ENCODE peak calls at places on chromosomes 5 and 9, in seven cellular contexts. One of them, this sample, is unnamed.

GRCh38 chr5:176754376-176754942 is 55.9 kb upstream of the UNC5A start:
- DNase-seq in activated CD8-positive, alpha-beta memory T cell treated with anti-CD3 and anti-CD28 coated beads for 1 hour: no peak
- DNase-seq in CD4-positive, alpha-beta T cell: no peak
- DNase-seq in NCI-H82: no peak
- DNase-seq in activated CD4-positive, alpha-beta T cell treated with anti-CD3 and anti-CD28 coated beads, Interleukin-2, amount 50 U/mL, for 1 hour: no peak
- DNase-seq in stimulated activated CD8-positive, alpha-beta memory T cell treated with anti-CD3 and anti-CD28 coated beads, Interleukin-15, amount 100 ng/mL, for 4 hours: no peak
- DNase-seq in naive thymus-derived CD8-positive, alpha-beta T cell: no peak
- DNase-seq in this sample: no peak

GRCh38 chr5:179418972-179419371 is 73.7 kb upstream of the ADAMTS2 start:
- DNase-seq in stimulated activated CD8-positive, alpha-beta memory T cell treated with anti-CD3 and anti-CD28 coated beads, Interleukin-15, amount 100 ng/mL, for 4 hours: no peak
- DNase-seq in activated CD8-positive, alpha-beta memory T cell treated with anti-CD3 and anti-CD28 coated beads for 1 hour: no peak
- DNase-seq in naive thymus-derived CD8-positive, alpha-beta T cell: no peak
- DNase-seq in activated CD4-positive, alpha-beta T cell treated with anti-CD3 and anti-CD28 coated beads, Interleukin-2, amount 50 U/mL, for 1 hour: no peak
- DNase-seq in CD4-positive, alpha-beta T cell: no peak
- DNase-seq in NCI-H82: no peak
- DNase-seq in this sample: no peak

GRCh38 chr5:157345485-157345884 is 79.6 kb downstream of the CYFIP2 start:
- DNase-seq in CD4-positive, alpha-beta T cell: no peak
- DNase-seq in activated CD4-positive, alpha-beta T cell treated with anti-CD3 and anti-CD28 coated beads, Interleukin-2, amount 50 U/mL, for 1 hour: no peak
- DNase-seq in activated CD8-positive, alpha-beta memory T cell treated with anti-CD3 and anti-CD28 coated beads for 1 hour: no peak
- DNase-seq in stimulated activated CD8-positive, alpha-beta memory T cell treated with anti-CD3 and anti-CD28 coated beads, Interleukin-15, amount 100 ng/mL, for 4 hours: no peak
- DNase-seq in naive thymus-derived CD8-positive, alpha-beta T cell: no peak
- DNase-seq in NCI-H82: no peak
- DNase-seq in this sample: no peak

GRCh38 chr5:119031905-119032304 is 39.0 kb upstream of the DMXL1 start:
- DNase-seq in naive thymus-derived CD8-positive, alpha-beta T cell: no peak
- DNase-seq in NCI-H82: no peak
- DNase-seq in CD4-positive, alpha-beta T cell: no peak
- DNase-seq in activated CD4-positive, alpha-beta T cell treated with anti-CD3 and anti-CD28 coated beads, Interleukin-2, amount 50 U/mL, for 1 hour: no peak
- DNase-seq in activated CD8-positive, alpha-beta memory T cell treated with anti-CD3 and anti-CD28 coated beads for 1 hour: no peak
- DNase-seq in stimulated activated CD8-positive, alpha-beta memory T cell treated with anti-CD3 and anti-CD28 coated beads, Interleukin-15, amount 100 ng/mL, for 4 hours: no peak
- DNase-seq in this sample: no peak

GRCh38 chr5:150584561-150585335 is 55.7 kb upstream of the SYNPO start:
- DNase-seq in CD4-positive, alpha-beta T cell: no peak
- DNase-seq in NCI-H82: no peak
- DNase-seq in stimulated activated CD8-positive, alpha-beta memory T cell treated with anti-CD3 and anti-CD28 coated beads, Interleukin-15, amount 100 ng/mL, for 4 hours: no peak
- DNase-seq in activated CD4-positive, alpha-beta T cell treated with anti-CD3 and anti-CD28 coated beads, Interleukin-2, amount 50 U/mL, for 1 hour: no peak
- DNase-seq in activated CD8-positive, alpha-beta memory T cell treated with anti-CD3 and anti-CD28 coated beads for 1 hour: no peak
- DNase-seq in naive thymus-derived CD8-positive, alpha-beta T cell: no peak
- DNase-seq in this sample: no peak

GRCh38 chr9:128553695-128554094 is 1.3 kb downstream of the SPTAN1 start:
- DNase-seq in stimulated activated CD8-positive, alpha-beta memory T cell treated with anti-CD3 and anti-CD28 coated beads, Interleukin-15, amount 100 ng/mL, for 4 hours: no peak
- DNase-seq in CD4-positive, alpha-beta T cell: no peak
- DNase-seq in NCI-H82: peak; percentile 15
- DNase-seq in naive thymus-derived CD8-positive, alpha-beta T cell: no peak
- DNase-seq in activated CD4-positive, alpha-beta T cell treated with anti-CD3 and anti-CD28 coated beads, Interleukin-2, amount 50 U/mL, for 1 hour: no peak
- DNase-seq in activated CD8-positive, alpha-beta memory T cell treated with anti-CD3 and anti-CD28 coated beads for 1 hour: no peak
- DNase-seq in this sample: no peak

GRCh38 chr5:125056641-125057345 is 310.4 kb upstream of the ZNF608 start:
- DNase-seq in naive thymus-derived CD8-positive, alpha-beta T cell: no peak
- DNase-seq in activated CD4-positive, alpha-beta T cell treated with anti-CD3 and anti-CD28 coated beads, Interleukin-2, amount 50 U/mL, for 1 hour: no peak
- DNase-seq in activated CD8-positive, alpha-beta memory T cell treated with anti-CD3 and anti-CD28 coated beads for 1 hour: no peak
- DNase-seq in CD4-positive, alpha-beta T cell: no peak
- DNase-seq in NCI-H82: no peak
- DNase-seq in stimulated activated CD8-positive, alpha-beta memory T cell treated with anti-CD3 and anti-CD28 coated beads, Interleukin-15, amount 100 ng/mL, for 4 hours: no peak
- DNase-seq in this sample: no peak

GRCh38 chr5:63255609-63256008 is 677.0 kb downstream of the LRRC70 start:
- DNase-seq in activated CD4-positive, alpha-beta T cell treated with anti-CD3 and anti-CD28 coated beads, Interleukin-2, amount 50 U/mL, for 1 hour: no peak
- DNase-seq in activated CD8-positive, alpha-beta memory T cell treated with anti-CD3 and anti-CD28 coated beads for 1 hour: no peak
- DNase-seq in CD4-positive, alpha-beta T cell: no peak
- DNase-seq in naive thymus-derived CD8-positive, alpha-beta T cell: no peak
- DNase-seq in stimulated activated CD8-positive, alpha-beta memory T cell treated with anti-CD3 and anti-CD28 coated beads, Interleukin-15, amount 100 ng/mL, for 4 hours: no peak
- DNase-seq in NCI-H82: no peak
- DNase-seq in this sample: no peak

GRCh38 chr9:94946256-94946655 is 219.8 kb downstream of the AOPEP start:
- DNase-seq in activated CD4-positive, alpha-beta T cell treated with anti-CD3 and anti-CD28 coated beads, Interleukin-2, amount 50 U/mL, for 1 hour: no peak
- DNase-seq in CD4-positive, alpha-beta T cell: no peak
- DNase-seq in naive thymus-derived CD8-positive, alpha-beta T cell: no peak
- DNase-seq in NCI-H82: no peak
- DNase-seq in stimulated activated CD8-positive, alpha-beta memory T cell treated with anti-CD3 and anti-CD28 coated beads, Interleukin-15, amount 100 ng/mL, for 4 hours: no peak
- DNase-seq in activated CD8-positive, alpha-beta memory T cell treated with anti-CD3 and anti-CD28 coated beads for 1 hour: no peak
- DNase-seq in this sample: no peak

GRCh38 chr9:129100383-129101169 is 10.0 kb downstream of the CRAT start:
- DNase-seq in stimulated activated CD8-positive, alpha-beta memory T cell treated with anti-CD3 and anti-CD28 coated beads, Interleukin-15, amount 100 ng/mL, for 4 hours: no peak
- DNase-seq in NCI-H82: no peak
- DNase-seq in activated CD8-positive, alpha-beta memory T cell treated with anti-CD3 and anti-CD28 coated beads for 1 hour: no peak
- DNase-seq in activated CD4-positive, alpha-beta T cell treated with anti-CD3 and anti-CD28 coated beads, Interleukin-2, amount 50 U/mL, for 1 hour: no peak
- DNase-seq in naive thymus-derived CD8-positive, alpha-beta T cell: no peak
- DNase-seq in CD4-positive, alpha-beta T cell: no peak
- DNase-seq in this sample: no peak

GRCh38 chr9:85533538-85533937 is 208.2 kb downstream of the AGTPBP1 start:
- DNase-seq in stimulated activated CD8-positive, alpha-beta memory T cell treated with anti-CD3 and anti-CD28 coated beads, Interleukin-15, amount 100 ng/mL, for 4 hours: no peak
- DNase-seq in activated CD4-positive, alpha-beta T cell treated with anti-CD3 and anti-CD28 coated beads, Interleukin-2, amount 50 U/mL, for 1 hour: no peak
- DNase-seq in activated CD8-positive, alpha-beta memory T cell treated with anti-CD3 and anti-CD28 coated beads for 1 hour: no peak
- DNase-seq in CD4-positive, alpha-beta T cell: no peak
- DNase-seq in naive thymus-derived CD8-positive, alpha-beta T cell: no peak
- DNase-seq in NCI-H82: no peak
- DNase-seq in this sample: no peak

GRCh38 chr9:14813336-14814020 is 90.9 kb upstream of the CER1 start:
- DNase-seq in CD4-positive, alpha-beta T cell: no peak
- DNase-seq in NCI-H82: no peak
- DNase-seq in activated CD4-positive, alpha-beta T cell treated with anti-CD3 and anti-CD28 coated beads, Interleukin-2, amount 50 U/mL, for 1 hour: no peak
- DNase-seq in activated CD8-positive, alpha-beta memory T cell treated with anti-CD3 and anti-CD28 coated beads for 1 hour: no peak
- DNase-seq in naive thymus-derived CD8-positive, alpha-beta T cell: no peak
- DNase-seq in stimulated activated CD8-positive, alpha-beta memory T cell treated with anti-CD3 and anti-CD28 coated beads, Interleukin-15, amount 100 ng/mL, for 4 hours: no peak
- DNase-seq in this sample: no peak

GRCh38 chr9:98019098-98019497 is 36.0 kb downstream of the ANP32B start:
- DNase-seq in NCI-H82: no peak
- DNase-seq in CD4-positive, alpha-beta T cell: no peak
- DNase-seq in activated CD8-positive, alpha-beta memory T cell treated with anti-CD3 and anti-CD28 coated beads for 1 hour: no peak
- DNase-seq in stimulated activated CD8-positive, alpha-beta memory T cell treated with anti-CD3 and anti-CD28 coated beads, Interleukin-15, amount 100 ng/mL, for 4 hours: no peak
- DNase-seq in activated CD4-positive, alpha-beta T cell treated with anti-CD3 and anti-CD28 coated beads, Interleukin-2, amount 50 U/mL, for 1 hour: no peak
- DNase-seq in naive thymus-derived CD8-positive, alpha-beta T cell: no peak
- DNase-seq in this sample: no peak

GRCh38 chr5:165130656-165131055 is 1625.2 kb downstream of the MAT2B start:
- DNase-seq in stimulated activated CD8-positive, alpha-beta memory T cell treated with anti-CD3 and anti-CD28 coated beads, Interleukin-15, amount 100 ng/mL, for 4 hours: no peak
- DNase-seq in activated CD4-positive, alpha-beta T cell treated with anti-CD3 and anti-CD28 coated beads, Interleukin-2, amount 50 U/mL, for 1 hour: no peak
- DNase-seq in activated CD8-positive, alpha-beta memory T cell treated with anti-CD3 and anti-CD28 coated beads for 1 hour: no peak
- DNase-seq in NCI-H82: no peak
- DNase-seq in naive thymus-derived CD8-positive, alpha-beta T cell: no peak
- DNase-seq in CD4-positive, alpha-beta T cell: no peak
- DNase-seq in this sample: no peak

GRCh38 chr9:77744877-77745435 is 96.8 kb upstream of the GNA14 start:
- DNase-seq in NCI-H82: peak; percentile 77
- DNase-seq in CD4-positive, alpha-beta T cell: no peak
- DNase-seq in stimulated activated CD8-positive, alpha-beta memory T cell treated with anti-CD3 and anti-CD28 coated beads, Interleukin-15, amount 100 ng/mL, for 4 hours: no peak
- DNase-seq in naive thymus-derived CD8-positive, alpha-beta T cell: no peak
- DNase-seq in activated CD8-positive, alpha-beta memory T cell treated with anti-CD3 and anti-CD28 coated beads for 1 hour: no peak
- DNase-seq in activated CD4-positive, alpha-beta T cell treated with anti-CD3 and anti-CD28 coated beads, Interleukin-2, amount 50 U/mL, for 1 hour: no peak
- DNase-seq in this sample: no peak

GRCh38 chr9:125747765-125748510 is 765 bp downstream of the PBX3 start:
- DNase-seq in activated CD8-positive, alpha-beta memory T cell treated with anti-CD3 and anti-CD28 coated beads for 1 hour: peak; percentile 10
- DNase-seq in activated CD4-positive, alpha-beta T cell treated with anti-CD3 and anti-CD28 coated beads, Interleukin-2, amount 50 U/mL, for 1 hour: peak; percentile 14
- DNase-seq in naive thymus-derived CD8-positive, alpha-beta T cell: peak; percentile 35
- DNase-seq in stimulated activated CD8-positive, alpha-beta memory T cell treated with anti-CD3 and anti-CD28 coated beads, Interleukin-15, amount 100 ng/mL, for 4 hours: no peak
- DNase-seq in CD4-positive, alpha-beta T cell: peak; percentile 1
- DNase-seq in NCI-H82: peak; percentile 47
- DNase-seq in this sample: no peak

GRCh38 chr5:132086277-132086794 is 12.7 kb downstream of the CSF2 start:
- DNase-seq in naive thymus-derived CD8-positive, alpha-beta T cell: no peak
- DNase-seq in NCI-H82: no peak
- DNase-seq in stimulated activated CD8-positive, alpha-beta memory T cell treated with anti-CD3 and anti-CD28 coated beads, Interleukin-15, amount 100 ng/mL, for 4 hours: no peak
- DNase-seq in activated CD8-positive, alpha-beta memory T cell treated with anti-CD3 and anti-CD28 coated beads for 1 hour: no peak
- DNase-seq in CD4-positive, alpha-beta T cell: no peak
- DNase-seq in activated CD4-positive, alpha-beta T cell treated with anti-CD3 and anti-CD28 coated beads, Interleukin-2, amount 50 U/mL, for 1 hour: no peak
- DNase-seq in this sample: no peak